ENCODE peak calls at places on chromosomes 11 and 22, in eight cellular contexts. E, C, F, J, I, U, P and T are unnamed samples.

GRCh38 chr11:65215441-65216076 is 33.8 kb downstream of the CAPN1 start:
- DNase-seq in E (no peak), U (no peak), J (peak), P (no peak), C (no peak), I (no peak), F (no peak), T (no peak)

GRCh38 chr11:105046898-105047579 is 1.9 kb upstream of the CARD16 start:
- DNase-seq in P (peak), J (peak), I (no peak), F (peak), E (peak), C (no peak), U (no peak), T (peak)

GRCh38 chr11:73322986-73323306 is 14.9 kb downstream of the ARHGEF17 start:
- DNase-seq in J (no peak), P (no peak), I (peak), U (no peak), F (no peak), C (no peak), E (no peak), T (no peak)

GRCh38 chr11:77821349-77821851 is 456 bp downstream of the AAMDC start:
- DNase-seq in C (peak), E (no peak), J (peak), I (peak), F (no peak), U (peak), P (peak), T (no peak)

GRCh38 chr11:35962373-35963138 is 18.7 kb downstream of the LDLRAD3 start:
- DNase-seq in F (no peak), U (no peak), P (no peak), C (no peak), I (no peak), J (peak), E (no peak), T (no peak)

GRCh38 chr11:92735039-92735438 is 234.4 kb upstream of the MTNR1B start:
- DNase-seq in C (no peak), F (no peak), U (no peak), I (peak), J (no peak), E (no peak), P (no peak), T (no peak)

GRCh38 chr11:95586155-95586554 is 203.4 kb downstream of the FAM76B start:
- DNase-seq in F (no peak), U (no peak), I (no peak), J (no peak), P (no peak), E (no peak), C (no peak), T (peak)

GRCh38 chr11:74321487-74322188 is 10.2 kb upstream of the P4HA3 start:
- DNase-seq in E (peak), P (peak), C (no peak), I (peak), J (peak), F (no peak), U (no peak), T (no peak)

GRCh38 chr11:36002196-36002595 is 58.3 kb downstream of the LDLRAD3 start:
- DNase-seq in C (no peak), P (no peak), I (peak), F (no peak), U (no peak), J (no peak), E (no peak), T (no peak)

GRCh38 chr22:49274754-49275380 is 552.8 kb downstream of the BRD1 start:
- DNase-seq in U (no peak), P (no peak), E (no peak), C (peak), J (no peak), I (no peak), F (no peak), T (no peak)

GRCh38 chr11:120601566-120601965 is 90.0 kb downstream of the GRIK4 start:
- DNase-seq in F (no peak), I (no peak), U (no peak), E (peak), P (peak), J (peak), C (no peak), T (peak)

GRCh38 chr22:39013923-39014722 is at the start of gene APOBEC3C:
- DNase-seq in P (peak), E (peak), C (peak), U (peak), I (peak), F (peak), J (peak), T (peak)

GRCh38 chr22:47582067-47582466 is 819.6 kb downstream of the TBC1D22A start:
- DNase-seq in U (no peak), C (no peak), F (no peak), E (no peak), I (no peak), P (no peak), J (peak), T (no peak)

GRCh38 chr11:57491371-57492061 is 24.0 kb downstream of the SLC43A1 start:
- DNase-seq in E (no peak), U (peak), F (no peak), C (peak), P (no peak), I (peak), J (peak), T (no peak)

GRCh38 chr11:102402556-102402955 is 50.0 kb downstream of the TMEM123 start:
- DNase-seq in P (no peak), I (no peak), U (no peak), E (no peak), F (no peak), C (no peak), J (no peak), T (no peak)

GRCh38 chr11:95200781-95201457 is 30.1 kb downstream of the SESN3 start:
- DNase-seq in C (no peak), J (no peak), F (no peak), E (no peak), P (no peak), I (no peak), U (no peak), T (no peak)

GRCh38 chr11:73795925-73796632 is 8.4 kb downstream of the MRPL48 start:
- DNase-seq in E (no peak), I (peak), C (no peak), J (peak), P (no peak), U (no peak), F (no peak), T (no peak)

GRCh38 chr11:133146697-133147306 is 385.5 kb downstream of the OPCML start:
- DNase-seq in U (no peak), E (no peak), F (no peak), J (no peak), I (no peak), C (no peak), P (no peak), T (no peak)

GRCh38 chr11:119536801-119537200 is 113.8 kb upstream of the THY1 start:
- DNase-seq in J (no peak), F (no peak), P (no peak), E (no peak), U (no peak), C (no peak), I (no peak), T (no peak)

GRCh38 chr11:57868491-57868890 is 106.9 kb downstream of the CTNND1 start:
- DNase-seq in I (peak), C (no peak), F (no peak), E (no peak), U (no peak), P (no peak), J (no peak), T (no peak)

GRCh38 chr11:103923473-103923931 is 112.9 kb upstream of the DDI1 start:
- DNase-seq in C (no peak), I (no peak), P (no peak), E (no peak), J (no peak), F (no peak), U (no peak), T (peak)

GRCh38 chr11:119029340-119030028 is 1.2 kb downstream of the SLC37A4 start:
- DNase-seq in P (no peak), J (no peak), F (no peak), C (peak), U (no peak), E (no peak), I (peak), T (no peak)

GRCh38 chr22:22123118-22123959 is 121.2 kb upstream of the VPREB1 start:
- DNase-seq in F (no peak), J (no peak), I (no peak), C (no peak), P (no peak), E (no peak), U (no peak), T (no peak)

GRCh38 chr22:30247974-30248373 is 1.4 kb upstream of the LIF start:
- DNase-seq in I (peak), F (no peak), J (no peak), C (no peak), U (no peak), P (no peak), E (no peak), T (no peak)

GRCh38 chr22:30247561-30247960 is 1.0 kb upstream of the LIF start:
- DNase-seq in J (no peak), P (no peak), C (no peak), E (no peak), I (no peak), F (no peak), U (no peak), T (no peak)

GRCh38 chr22:30249049-30250038 is 2.8 kb upstream of the LIF start:
- DNase-seq in J (peak), I (peak), P (no peak), E (no peak), F (no peak), C (no peak), U (no peak), T (no peak)

GRCh38 chr22:30246962-30247376 is 410 bp upstream of the LIF start:
- DNase-seq in C (no peak), F (no peak), P (no peak), I (peak), J (no peak), U (no peak), E (no peak), T (no peak)

GRCh38 chr22:30248484-30248883 is 1.9 kb upstream of the LIF start:
- DNase-seq in U (no peak), C (no peak), F (no peak), J (no peak), E (no peak), P (no peak), I (peak), T (no peak)
- H3K4me3 ChIP-seq in U (no peak), C (no peak), F (no peak), J (no peak), E (no peak), P (no peak), I (no peak), T (no peak)

GRCh38 chr22:45366713-45367112 is 46.7 kb downstream of the SMC1B start:
- DNase-seq in F (no peak), U (no peak), P (no peak), C (no peak), I (no peak), J (no peak), E (no peak), T (no peak)
- H3K4me3 ChIP-seq in F (no peak), U (no peak), P (no peak), C (no peak), I (no peak), J (no peak), E (no peak), T (no peak)

GRCh38 chr22:19758896-19759458 is 1.6 kb upstream of the TBX1 start:
- DNase-seq in F (no peak), U (no peak), I (peak), P (no peak), C (no peak), E (no peak), J (no peak), T (no peak)

GRCh38 chr22:19757140-19757984 is 3.2 kb upstream of the TBX1 start:
- DNase-seq in J (no peak), C (no peak), P (no peak), E (no peak), U (no peak), I (peak), F (no peak), T (no peak)

GRCh38 chr22:19759459-19759993 is 1.1 kb upstream of the TBX1 start:
- DNase-seq in F (no peak), C (no peak), J (no peak), I (peak), P (no peak), E (no peak), U (no peak), T (no peak)

GRCh38 chr22:19756288-19757128 is 4.1 kb upstream of the TBX1 start:
- DNase-seq in U (peak), F (no peak), E (no peak), I (peak), P (no peak), C (peak), J (no peak), T (no peak)

DNA sequence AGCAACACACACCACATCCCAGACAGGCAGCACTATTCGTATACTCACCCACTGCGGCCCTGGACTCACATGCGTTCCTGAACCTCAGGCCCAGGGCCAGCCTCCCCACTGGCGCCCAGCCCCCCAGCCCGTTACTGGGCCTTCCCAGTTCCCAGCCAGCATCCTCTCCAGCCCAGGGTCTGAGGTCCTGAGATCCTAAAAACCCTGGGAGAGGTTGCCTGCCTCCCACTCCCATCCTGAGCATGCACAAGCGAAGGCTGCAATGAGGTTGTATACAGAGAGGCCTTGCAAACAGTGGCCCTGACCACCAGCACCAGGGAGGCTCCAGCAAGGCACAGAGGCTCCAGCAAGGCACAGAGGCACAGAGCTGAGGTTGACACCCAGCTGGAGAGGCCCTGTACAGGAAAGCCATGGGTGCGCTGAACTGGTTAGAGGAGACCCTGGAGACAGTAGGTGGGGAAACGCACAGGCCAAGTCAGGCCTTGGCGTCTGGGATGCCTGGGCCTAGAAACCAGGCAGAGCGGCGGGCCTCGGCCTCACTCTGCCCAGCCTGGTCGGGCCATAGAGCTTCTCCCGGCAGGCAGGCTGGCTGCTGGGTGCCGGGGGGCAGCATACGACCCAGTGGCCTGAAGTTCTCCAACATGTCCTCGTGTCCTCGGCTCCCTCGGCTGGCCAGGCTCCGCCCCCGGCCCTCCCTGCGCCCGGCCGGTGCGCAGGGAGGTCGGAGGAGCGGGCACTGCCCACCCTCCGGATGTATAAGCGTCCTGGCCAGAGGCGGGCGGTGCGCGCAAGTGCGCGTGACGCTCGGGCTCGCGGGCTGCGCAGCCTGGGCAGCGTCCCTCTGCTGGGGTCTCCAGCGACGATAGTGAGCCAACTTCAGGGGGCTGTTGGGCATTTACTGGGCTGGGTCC is 2.3 kb upstream of the TBX1 start:
- DNase-seq in U (no peak), E (no peak), P (no peak), J (no peak), C (no peak), F (no peak), I (peak), T (no peak)
- H3K4me3 ChIP-seq in U (no peak), E (no peak), P (no peak), J (no peak), C (peak), F (no peak), I (no peak), T (no peak)

DNA sequence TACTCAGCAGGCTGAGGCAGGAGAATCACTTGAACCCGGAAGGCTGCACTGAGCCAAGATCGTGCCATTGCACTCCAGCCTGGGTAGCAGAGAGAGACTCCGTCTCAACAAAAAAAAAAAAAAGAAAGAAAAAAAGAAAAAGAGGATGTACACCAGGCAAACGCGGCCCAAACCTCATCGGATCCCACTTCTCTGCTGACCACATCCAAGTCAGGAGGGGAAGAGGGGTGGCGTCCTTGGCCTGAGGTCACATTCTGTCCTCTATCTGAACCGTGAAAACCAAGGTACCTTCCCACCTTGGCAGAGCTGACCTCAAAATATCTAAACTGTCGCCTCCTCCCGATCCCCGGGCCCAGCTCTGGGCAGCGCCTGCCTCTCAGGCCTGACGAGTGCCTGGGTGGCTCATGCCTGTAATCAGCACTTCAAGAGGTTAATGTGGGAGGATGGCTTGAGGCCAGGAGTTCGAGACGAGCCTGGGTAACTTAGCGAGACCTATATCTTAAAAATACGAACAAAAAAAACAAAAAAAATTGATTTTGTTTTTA is 25.1 kb downstream of the RGL4 start:
- DNase-seq in E (no peak), U (no peak), I (no peak), C (peak), J (no peak), P (no peak), F (no peak), T (no peak)
- H3K4me3 ChIP-seq in E (peak), U (peak), I (no peak), C (peak), J (no peak), P (peak), F (peak), T (no peak)

GRCh38 chr11:370087-370941 is 1.0 kb downstream of the B4GALNT4 start:
- DNase-seq in J (no peak), U (peak), E (no peak), C (no peak), P (no peak), I (peak), F (no peak), T (no peak)
- H3K4me3 ChIP-seq in J (no peak), U (no peak), E (peak), C (no peak), P (peak), I (peak), F (peak), T (peak)